ENCODE peak calls at places on chromosome 17, in six cellular contexts. T is ACHN; W is cardiac muscle cell; S is IMR-90; X is GM20000; Q is naive thymus-derived CD4-positive, alpha-beta T cell. N is an unnamed sample.

GRCh38 chr17:63356275-63356905 is 89.7 kb downstream of the CYB561 start:
- DNase-seq in T (no peak), W (peak), S (peak), X (no peak), Q (no peak), N (peak)

GRCh38 chr17:6654816-6655731 is 3.5 kb downstream of the C17orf100 start:
- DNase-seq in T (no peak), W (no peak), S (no peak), X (no peak), Q (peak), N (no peak)

GRCh38 chr17:8922451-8922850 is 43.1 kb downstream of the PIK3R5 start:
- DNase-seq in T (peak), W (peak), S (peak), X (no peak), Q (no peak), N (peak)

GRCh38 chr17:77645441-77646430 is 312.8 kb upstream of the TNRC6C start:
- DNase-seq in T (no peak), W (peak), S (no peak), X (no peak), Q (peak), N (no peak)

GRCh38 chr17:69936996-69937395 is 138.0 kb upstream of the KCNJ16 start:
- DNase-seq in T (no peak), W (no peak), S (no peak), X (no peak), Q (no peak), N (no peak)

GRCh38 chr17:59725691-59726090 is 18.2 kb downstream of the VMP1 start:
- DNase-seq in T (no peak), W (peak), S (no peak), X (no peak), Q (no peak), N (no peak)

GRCh38 chr17:5527647-5528250 is 41.4 kb downstream of the MIS12 start:
- DNase-seq in T (no peak), W (no peak), S (no peak), X (no peak), Q (no peak), N (no peak)

GRCh38 chr17:17580662-17581470 is 10.6 kb downstream of the PEMT start:
- DNase-seq in T (peak), W (peak), S (peak), X (no peak), Q (no peak), N (no peak)

GRCh38 chr17:47203984-47204721 is 5.0 kb upstream of the MYL4 start:
- DNase-seq in T (peak), W (peak), S (peak), X (no peak), Q (peak), N (no peak)